ENCODE peak calls at places on chromosomes 2 and 18, in six cellular contexts. U is type B pancreatic cell, R is hepatocyte, C is lower leg skin, A is uterus, J is GM13976. B is an unnamed sample.

GRCh38 chr2:206584323-206585116 is 57.8 kb upstream of the FAM237A start:
- DNase-seq in U (no peak), R (peak; percentile 8), C (no peak), A (no peak), J (no peak), B (peak; percentile 8)

GRCh38 chr2:208406474-208407451 is at the start of gene PTH2R:
- DNase-seq in U (no peak), R (peak; percentile 37), C (peak; percentile 84), A (no peak), J (peak; percentile 18), B (no peak)

GRCh38 chr2:128736046-128736688 is 417.5 kb upstream of the HS6ST1 start:
- DNase-seq in U (no peak), R (no peak), C (peak; percentile 79), A (no peak), J (no peak), B (no peak)

GRCh38 chr2:112047537-112048235 is 7.4 kb upstream of the TMEM87B start:
- DNase-seq in U (no peak), R (no peak), C (no peak), A (no peak), J (no peak), B (no peak)

GRCh38 chr2:63023444-63023843 is 27.2 kb upstream of the OTX1 start:
- DNase-seq in U (no peak), R (peak; percentile 11), C (no peak), A (no peak), J (no peak), B (no peak)

GRCh38 chr2:20241973-20242726 is 17.2 kb upstream of the SDC1 start:
- DNase-seq in U (no peak), R (no peak), C (no peak), A (no peak), J (peak; percentile 84), B (no peak)

GRCh38 chr2:38650717-38651116 is 15.2 kb upstream of the GALM start:
- DNase-seq in U (no peak), R (no peak), C (no peak), A (no peak), J (no peak), B (no peak)

GRCh38 chr2:86284401-86284841 is 53.0 kb downstream of the REEP1 start:
- DNase-seq in U (no peak), R (no peak), C (no peak), A (no peak), J (no peak), B (no peak)

GRCh38 chr2:100884145-100884621 is 64.2 kb downstream of the NPAS2 start:
- DNase-seq in U (no peak), R (no peak), C (no peak), A (no peak), J (no peak), B (no peak)

GRCh38 chr18:36993068-36993467 is 164.1 kb downstream of the KIAA1328 start:
- DNase-seq in U (no peak), R (no peak), C (no peak), A (no peak), J (no peak), B (no peak)

GRCh38 chr18:57516068-57516467 is 70.4 kb downstream of the FECH start:
- DNase-seq in U (no peak), R (no peak), C (no peak), A (no peak), J (no peak), B (no peak)

GRCh38 chr2:138536302-138536701 is 34.7 kb downstream of the SPOPL start:
- DNase-seq in U (no peak), R (no peak), C (no peak), A (no peak), J (peak; percentile 22), B (no peak)

GRCh38 chr18:6414118-6414722 is 491 bp downstream of the L3MBTL4 start:
- DNase-seq in U (no peak), R (peak; percentile 80), C (peak; percentile 92), A (peak; percentile 62), J (peak; percentile 92), B (peak; percentile 83)

GRCh38 chr2:36549063-36549662 is 48.8 kb downstream of the FEZ2 start:
- DNase-seq in U (no peak), R (no peak), C (no peak), A (no peak), J (no peak), B (no peak)

GRCh38 chr2:238129166-238130010 is 9.1 kb upstream of the KLHL30 start:
- DNase-seq in U (no peak), R (no peak), C (no peak), A (no peak), J (no peak), B (no peak)

GRCh38 chr2:132400169-132400900 is 16.3 kb upstream of the GPR39 start:
- DNase-seq in U (no peak), R (peak; percentile 80), C (no peak), A (peak; percentile 47), J (no peak), B (no peak)

GRCh38 chr2:12045864-12046291 is 299.4 kb downstream of the LPIN1 start:
- DNase-seq in U (no peak), R (no peak), C (no peak), A (no peak), J (peak; percentile 30), B (no peak)

GRCh38 chr2:207385903-207386302 is 143.9 kb upstream of the CREB1 start:
- DNase-seq in U (no peak), R (no peak), C (no peak), A (no peak), J (no peak), B (no peak)

GRCh38 chr2:150607471-150607870 is 120.0 kb upstream of the RND3 start:
- DNase-seq in U (no peak), R (no peak), C (no peak), A (no peak), J (no peak), B (no peak)

GRCh38 chr2:55232863-55233657 is 572 bp downstream of the RPS27A start:
- DNase-seq in U (no peak), R (peak; percentile 48), C (no peak), A (peak; percentile 34), J (peak; percentile 39), B (peak; percentile 57)

GRCh38 chr18:68956650-68957049 is 158.8 kb downstream of the CCDC102B start:
- DNase-seq in U (no peak), R (no peak), C (no peak), A (no peak), J (no peak), B (no peak)

GRCh38 chr2:158999458-158999857 is 31.0 kb downstream of the TANC1 start:
- DNase-seq in U (no peak), R (no peak), C (no peak), A (no peak), J (no peak), B (no peak)

GRCh38 chr18:47999801-48000248 is 69.4 kb upstream of the SMAD2 start:
- DNase-seq in U (no peak), R (no peak), C (no peak), A (no peak), J (no peak), B (no peak)

GRCh38 chr2:128473175-128474013 is 154.7 kb upstream of the HS6ST1 start:
- DNase-seq in U (peak; percentile 75), R (peak; percentile 55), C (peak; percentile 91), A (no peak), J (peak; percentile 74), B (peak; percentile 17)

GRCh38 chr2:121603185-121603584 is 46.1 kb downstream of the CLASP1 start:
- DNase-seq in U (no peak), R (no peak), C (no peak), A (no peak), J (no peak), B (no peak)

GRCh38 chr18:45838302-45839070 is 13.0 kb downstream of the SIGLEC15 start:
- DNase-seq in U (no peak), R (no peak), C (no peak), A (no peak), J (no peak), B (no peak)

GRCh38 chr2:45706028-45706427 is 54.6 kb downstream of the PRKCE start:
- DNase-seq in U (no peak), R (no peak), C (no peak), A (no peak), J (no peak), B (no peak)

GRCh38 chr2:161976927-161977326 is 97.1 kb downstream of the DPP4 start:
- DNase-seq in U (no peak), R (no peak), C (no peak), A (no peak), J (no peak), B (no peak)

GRCh38 chr2:85541753-85542457 is 2.9 kb downstream of the MAT2A start:
- DNase-seq in U (no peak), R (no peak), C (no peak), A (no peak), J (no peak), B (peak; percentile 59)

GRCh38 chr2:197975956-197976519 is 171.6 kb downstream of the PLCL1 start:
- DNase-seq in U (no peak), R (no peak), C (no peak), A (no peak), J (no peak), B (no peak)

GRCh38 chr2:165587335-165587938 is 117.9 kb downstream of the CSRNP3 start:
- DNase-seq in U (no peak), R (peak; percentile 8), C (no peak), A (no peak), J (no peak), B (no peak)

GRCh38 chr2:200575957-200576356 is 9.9 kb upstream of the AOX1 start:
- DNase-seq in U (no peak), R (no peak), C (no peak), A (no peak), J (peak; percentile 15), B (no peak)
- TF ChIP-seq CTCF in U (peak; percentile 58), R (peak; percentile 38), C (no peak), A (peak; percentile 8), J (no peak), B (peak; percentile 25)

GRCh38 chr18:53864758-53865157 is 359.7 kb downstream of the MBD2 start:
- DNase-seq in U (no peak), R (no peak), C (no peak), A (no peak), J (no peak), B (no peak)
- TF ChIP-seq CTCF in U (peak; percentile 12), R (peak; percentile 37), C (no peak), A (no peak), J (no peak), B (no peak)

GRCh38 chr2:10471046-10471571 is 23.0 kb upstream of the ODC1 start:
- DNase-seq in U (no peak), R (no peak), C (no peak), A (no peak), J (no peak), B (no peak)

GRCh38 chr2:10475811-10476660 is 27.9 kb upstream of the ODC1 start:
- DNase-seq in U (no peak), R (no peak), C (no peak), A (no peak), J (no peak), B (no peak)

GRCh38 chr2:10475221-10475722 is 27.1 kb upstream of the ODC1 start:
- DNase-seq in U (no peak), R (no peak), C (no peak), A (no peak), J (no peak), B (no peak)

GRCh38 chr2:10471956-10472355 is 23.8 kb upstream of the ODC1 start:
- DNase-seq in U (no peak), R (no peak), C (no peak), A (no peak), J (no peak), B (no peak)

GRCh38 chr2:10473121-10473756 is 25.1 kb upstream of the ODC1 start:
- DNase-seq in U (no peak), R (no peak), C (no peak), A (no peak), J (no peak), B (no peak)
- TF ChIP-seq CTCF in U (no peak), R (no peak), C (no peak), A (no peak), J (no peak), B (no peak)

GRCh38 chr2:18001671-18002070 is 123.2 kb downstream of the KCNS3 start:
- DNase-seq in U (no peak), R (no peak), C (no peak), A (no peak), J (no peak), B (no peak)
- TF ChIP-seq CTCF in U (peak; percentile 28), R (no peak), C (no peak), A (no peak), J (peak; percentile 10), B (no peak)